ENCODE peak calls at places on chromosomes 4 and X, in ten cellular contexts. L is fibroblast of pulmonary artery; G is fibroblast of mammary gland; Y is CD8-positive, alpha-beta memory T cell; Z is endodermal cell; E is dorsolateral prefrontal cortex; Q is body of pancreas; W is prostate gland; D is foreskin fibroblast; H is GM23338. J is an unnamed sample.

GRCh38 chr4:79913581-79913980 is 159.4 kb downstream of the ANTXR2 start:
- DNase-seq in L (peak), G (peak), Y (no peak), Z (no peak), E (no peak), Q (no peak), W (no peak), D (peak), H (no peak), J (no peak)

GRCh38 chrX:3811331-3812311 is 98.2 kb upstream of the PRKX start:
- DNase-seq in L (peak), G (peak), Y (peak), Z (peak), E (peak), Q (peak), W (no peak), D (peak), H (peak), J (peak)

GRCh38 chr4:1370321-1371124 is 23.5 kb downstream of the UVSSA start:
- DNase-seq in L (no peak), G (no peak), Y (no peak), Z (peak), E (peak), Q (peak), W (no peak), D (no peak), H (no peak), J (no peak)

GRCh38 chrX:96540111-96540631 is 144.5 kb upstream of the DIAPH2 start:
- DNase-seq in L (no peak), G (no peak), Y (no peak), Z (no peak), E (no peak), Q (no peak), W (no peak), D (no peak), H (no peak), J (no peak)

GRCh38 chrX:28303486-28303885 is 283.8 kb upstream of the IL1RAPL1 start:
- DNase-seq in L (no peak), G (no peak), Y (no peak), Z (no peak), E (no peak), Q (no peak), W (no peak), D (no peak), H (no peak), J (no peak)

GRCh38 chr4:102139932-102140331 is 205.3 kb downstream of the SLC39A8 start:
- DNase-seq in L (peak), G (peak), Y (no peak), Z (no peak), E (no peak), Q (no peak), W (no peak), D (no peak), H (no peak), J (no peak)

GRCh38 chr4:16733509-16733908 is 164.9 kb downstream of the LDB2 start:
- DNase-seq in L (no peak), G (no peak), Y (no peak), Z (no peak), E (no peak), Q (no peak), W (no peak), D (no peak), H (no peak), J (no peak)

GRCh38 chrX:38275615-38276014 is 51.7 kb downstream of the RPGR start:
- DNase-seq in L (peak), G (peak), Y (no peak), Z (no peak), E (no peak), Q (no peak), W (no peak), D (peak), H (no peak), J (no peak)

GRCh38 chr4:15658136-15658535 is 3.0 kb upstream of the FBXL5 start:
- DNase-seq in L (no peak), G (no peak), Y (no peak), Z (no peak), E (no peak), Q (no peak), W (no peak), D (no peak), H (no peak), J (no peak)

GRCh38 chr4:15809058-15809457 is 30.9 kb downstream of the CD38 start:
- DNase-seq in L (no peak), G (no peak), Y (no peak), Z (no peak), E (no peak), Q (no peak), W (no peak), D (no peak), H (no peak), J (no peak)

GRCh38 chrX:104668550-104668949 is 102.6 kb downstream of the IL1RAPL2 start:
- DNase-seq in L (peak), G (peak), Y (no peak), Z (no peak), E (no peak), Q (no peak), W (no peak), D (no peak), H (peak), J (no peak)

GRCh38 chr4:150960079-150960478 is 55.0 kb downstream of the LRBA start:
- DNase-seq in L (peak), G (peak), Y (no peak), Z (no peak), E (no peak), Q (no peak), W (no peak), D (peak), H (peak), J (no peak)

GRCh38 chrX:46317158-46317557 is 228.1 kb downstream of the ZNF674 start:
- DNase-seq in L (no peak), G (no peak), Y (no peak), Z (no peak), E (no peak), Q (no peak), W (no peak), D (no peak), H (no peak), J (no peak)

GRCh38 chr4:46993075-46994006 is at the start of gene GABRA4:
- DNase-seq in L (no peak), G (no peak), Y (no peak), Z (peak), E (peak), Q (no peak), W (no peak), D (no peak), H (peak), J (no peak)

GRCh38 chrX:103517246-103517645 is 2.0 kb downstream of the RAB40A start:
- DNase-seq in L (peak), G (peak), Y (no peak), Z (no peak), E (no peak), Q (no peak), W (no peak), D (no peak), H (no peak), J (no peak)

GRCh38 chr4:99670409-99671073 is 12.9 kb upstream of the C4orf54 start:
- DNase-seq in L (no peak), G (no peak), Y (no peak), Z (no peak), E (no peak), Q (no peak), W (no peak), D (no peak), H (no peak), J (no peak)

GRCh38 chr4:165464813-165465381 is 86.1 kb downstream of the CPE start:
- DNase-seq in L (peak), G (peak), Y (peak), Z (no peak), E (no peak), Q (peak), W (no peak), D (peak), H (peak), J (no peak)

GRCh38 chrX:6729581-6729980 is 194.7 kb upstream of the VCX3A start:
- DNase-seq in L (no peak), G (no peak), Y (no peak), Z (no peak), E (no peak), Q (no peak), W (no peak), D (no peak), H (no peak), J (no peak)

GRCh38 chrX:69034451-69034850 is 130.8 kb downstream of the PJA1 start:
- DNase-seq in L (no peak), G (no peak), Y (no peak), Z (peak), E (no peak), Q (no peak), W (no peak), D (no peak), H (no peak), J (no peak)

GRCh38 chr4:121736735-121737351 is 28.1 kb downstream of the SMIM43 start:
- DNase-seq in L (peak), G (peak), Y (no peak), Z (peak), E (no peak), Q (peak), W (peak), D (peak), H (peak), J (peak)

GRCh38 chrX:10828640-10829039 is 208.3 kb upstream of the MID1 start:
- DNase-seq in L (no peak), G (no peak), Y (no peak), Z (no peak), E (no peak), Q (peak), W (no peak), D (no peak), H (no peak), J (no peak)

GRCh38 chrX:124231454-124231853 is 101.0 kb upstream of the TEX13D start:
- DNase-seq in L (no peak), G (no peak), Y (no peak), Z (no peak), E (no peak), Q (no peak), W (no peak), D (no peak), H (peak), J (no peak)

GRCh38 chrX:35351212-35351611 is 408.6 kb downstream of the FAM47B start:
- DNase-seq in L (no peak), G (no peak), Y (no peak), Z (no peak), E (no peak), Q (no peak), W (no peak), D (no peak), H (no peak), J (no peak)

GRCh38 chrX:150503898-150504219 is 64.6 kb upstream of the MTM1 start:
- DNase-seq in L (no peak), G (no peak), Y (no peak), Z (peak), E (no peak), Q (peak), W (no peak), D (no peak), H (no peak), J (no peak)

GRCh38 chr4:10105421-10105820 is 11.2 kb downstream of the WDR1 start:
- DNase-seq in L (no peak), G (no peak), Y (no peak), Z (no peak), E (no peak), Q (no peak), W (no peak), D (no peak), H (no peak), J (no peak)

GRCh38 chrX:15301924-15302323 is 13.5 kb downstream of the ASB11 start:
- DNase-seq in L (peak), G (peak), Y (no peak), Z (peak), E (no peak), Q (peak), W (no peak), D (peak), H (no peak), J (no peak)

GRCh38 chr4:174324725-174325124 is 41.0 kb downstream of the CEP44 start:
- DNase-seq in L (peak), G (peak), Y (no peak), Z (no peak), E (no peak), Q (no peak), W (no peak), D (peak), H (no peak), J (no peak)

GRCh38 chrX:40282901-40283674 is 185.3 kb upstream of the BCOR start:
- DNase-seq in L (no peak), G (no peak), Y (no peak), Z (no peak), E (no peak), Q (no peak), W (no peak), D (no peak), H (no peak), J (no peak)

GRCh38 chrX:107715331-107716044 is 60.1 kb downstream of the TSC22D3 start:
- DNase-seq in L (peak), G (peak), Y (peak), Z (peak), E (no peak), Q (no peak), W (no peak), D (no peak), H (no peak), J (no peak)

GRCh38 chr4:118280501-118281218 is 72.1 kb downstream of the PRSS12 start:
- DNase-seq in L (peak), G (peak), Y (peak), Z (peak), E (no peak), Q (peak), W (peak), D (peak), H (peak), J (peak)

GRCh38 chr4:76282941-76283689 is 23.4 kb upstream of the STBD1 start:
- DNase-seq in L (no peak), G (no peak), Y (no peak), Z (no peak), E (no peak), Q (no peak), W (no peak), D (no peak), H (no peak), J (no peak)

GRCh38 chrX:47662144-47662657 is 3.2 kb upstream of the UXT start:
- DNase-seq in L (peak), G (peak), Y (no peak), Z (no peak), E (no peak), Q (no peak), W (no peak), D (peak), H (no peak), J (no peak)

GRCh38 chr4:26369132-26370036 is 48.6 kb downstream of the RBPJ start:
- DNase-seq in L (no peak), G (no peak), Y (no peak), Z (no peak), E (no peak), Q (no peak), W (no peak), D (no peak), H (no peak), J (no peak)

GRCh38 chr4:48653217-48654014 is 126.7 kb downstream of the FRYL start:
- DNase-seq in L (peak), G (peak), Y (no peak), Z (peak), E (peak), Q (peak), W (no peak), D (peak), H (peak), J (no peak)

GRCh38 chr4:78622253-78622979 is 70.8 kb downstream of the ANXA3 start:
- DNase-seq in L (peak), G (peak), Y (no peak), Z (peak), E (no peak), Q (no peak), W (no peak), D (peak), H (no peak), J (no peak)

GRCh38 chrX:39440734-39441305 is 639.6 kb downstream of the MID1IP1 start:
- DNase-seq in L (no peak), G (no peak), Y (no peak), Z (no peak), E (no peak), Q (no peak), W (no peak), D (no peak), H (no peak), J (no peak)

GRCh38 chrX:2385224-2385623 is 115.6 kb downstream of the DHRSX start:
- DNase-seq in L (peak), G (peak), Y (no peak), Z (no peak), E (no peak), Q (no peak), W (no peak), D (peak), H (no peak), J (no peak)

GRCh38 chr4:11546391-11547160 is 117.9 kb upstream of the HS3ST1 start:
- DNase-seq in L (no peak), G (no peak), Y (no peak), Z (no peak), E (no peak), Q (no peak), W (no peak), D (no peak), H (no peak), J (no peak)

GRCh38 chr4:11548529-11549176 is 120.0 kb upstream of the HS3ST1 start:
- DNase-seq in L (peak), G (no peak), Y (no peak), Z (no peak), E (no peak), Q (no peak), W (no peak), D (no peak), H (no peak), J (peak)

GRCh38 chr4:11545651-11546050 is 117.0 kb upstream of the HS3ST1 start:
- DNase-seq in L (no peak), G (no peak), Y (no peak), Z (no peak), E (no peak), Q (no peak), W (no peak), D (no peak), H (no peak), J (no peak)

GRCh38 chr4:11542952-11543351 is 114.3 kb upstream of the HS3ST1 start:
- DNase-seq in L (no peak), G (no peak), Y (no peak), Z (no peak), E (no peak), Q (no peak), W (no peak), D (no peak), H (no peak), J (no peak)

DNA sequence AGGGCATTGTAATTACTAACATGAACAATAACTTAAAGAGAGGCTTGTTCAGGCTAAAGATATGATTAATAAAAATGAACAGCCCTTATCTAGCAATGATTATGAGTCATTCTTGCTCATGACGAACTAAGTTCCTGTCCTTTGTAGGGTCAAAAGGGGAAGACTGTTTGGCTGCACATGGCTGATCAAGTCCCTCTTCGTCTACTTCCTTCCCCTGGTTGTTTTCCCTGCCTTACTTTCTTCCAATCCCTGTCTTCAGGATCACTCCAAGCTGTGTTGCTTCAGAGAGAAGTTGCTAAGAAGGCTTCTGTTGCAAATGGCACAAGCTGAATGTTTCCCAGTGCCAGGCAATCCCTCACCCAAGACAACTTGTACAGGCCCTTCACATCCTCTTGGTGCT is 115.0 kb upstream of the HS3ST1 start:
- DNase-seq in L (peak), G (peak), Y (no peak), Z (no peak), E (no peak), Q (no peak), W (no peak), D (peak), H (no peak), J (no peak)
- H3K4me3 ChIP-seq in L (no peak), G (no peak), Y (no peak), Z (no peak), E (no peak), Q (no peak), W (no peak), D (no peak), H (no peak), J (no peak)

DNA sequence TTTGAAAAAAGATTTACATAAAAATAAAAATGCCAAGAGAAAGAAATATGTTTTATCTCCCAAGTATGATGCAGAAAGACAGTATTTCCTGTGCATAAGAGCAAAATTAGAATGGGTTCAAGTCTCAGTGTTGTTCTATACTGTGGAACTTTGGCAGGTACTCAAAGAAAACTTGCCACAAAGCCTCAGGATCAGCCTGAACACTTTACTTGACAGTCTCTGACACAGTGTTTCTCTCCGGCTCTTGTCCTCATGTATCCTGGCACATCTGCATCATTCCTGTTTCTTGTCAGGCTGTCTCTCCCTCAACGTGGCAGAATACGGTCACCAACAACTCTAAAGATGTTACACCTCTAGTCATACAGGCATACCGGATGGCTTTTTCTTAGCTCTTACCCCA is 273.7 kb downstream of the ARHGAP24 start:
- DNase-seq in L (peak), G (no peak), Y (no peak), Z (no peak), E (no peak), Q (no peak), W (no peak), D (no peak), H (no peak), J (no peak)
- H3K4me3 ChIP-seq in L (no peak), G (no peak), Y (no peak), Z (no peak), E (no peak), Q (no peak), W (no peak), D (no peak), H (no peak), J (no peak)

GRCh38 chrX:66676990-66677389 is 38.1 kb upstream of the EDA2R start:
- DNase-seq in L (peak), G (peak), Y (no peak), Z (no peak), E (no peak), Q (no peak), W (no peak), D (peak), H (no peak), J (no peak)
- H3K4me3 ChIP-seq in L (peak), G (no peak), Y (no peak), Z (no peak), E (no peak), Q (no peak), W (no peak), D (no peak), H (no peak), J (no peak)

DNA sequence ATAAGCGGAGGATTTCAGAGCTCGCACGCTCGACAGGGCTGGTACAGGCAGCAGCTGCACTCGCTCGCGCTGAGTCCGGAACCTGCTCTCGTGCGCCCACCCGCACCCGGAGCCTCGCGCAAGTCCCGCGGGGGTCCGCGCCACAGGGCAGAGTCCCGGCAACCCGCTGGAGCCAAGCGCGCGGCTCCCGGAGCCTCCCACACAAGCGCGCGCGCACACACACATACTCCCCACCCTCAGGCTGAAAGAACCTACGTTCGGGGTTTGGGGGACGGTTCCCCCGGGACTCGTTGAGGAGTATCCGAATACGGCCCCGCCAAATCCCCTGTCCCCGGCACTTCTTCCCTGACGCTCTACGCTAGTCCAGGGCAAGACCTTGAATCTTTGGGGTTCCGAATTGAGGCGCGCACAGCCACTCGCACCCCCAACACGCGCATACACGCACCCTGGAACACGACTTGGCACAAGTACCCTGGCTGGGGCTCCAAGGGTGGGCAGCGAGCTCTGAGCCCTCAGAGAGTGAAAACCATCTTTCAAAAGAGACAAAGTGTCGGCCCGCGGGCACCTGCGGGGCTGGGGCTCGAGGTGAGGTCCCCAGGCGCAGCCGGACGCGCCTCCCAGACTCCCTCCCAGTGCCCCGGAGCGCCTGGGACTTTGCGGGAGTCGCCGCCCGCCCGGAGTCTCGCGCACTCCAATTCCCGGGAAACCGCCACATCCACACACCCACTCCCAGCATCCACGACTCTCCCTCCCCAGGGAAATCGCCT is 942 bp downstream of the ANOS1 start:
- DNase-seq in L (no peak), G (no peak), Y (no peak), Z (no peak), E (no peak), Q (no peak), W (peak), D (no peak), H (peak), J (no peak)
- H3K4me3 ChIP-seq in L (peak), G (no peak), Y (no peak), Z (peak), E (peak), Q (no peak), W (peak), D (peak), H (peak), J (no peak)

J was measured in CD4-positive, CD25-positive, alpha-beta regulatory T cell.